ENCODE peak calls at places on chromosomes 7 and 10, in eight cellular contexts. B, W, S, O, H, M, R and X are unnamed samples.

GRCh38 chr10:19347592-19347991 is 299.0 kb downstream of the MALRD1 start:
- DNase-seq in B (no peak), W (peak), S (no peak), O (peak), H (peak), M (no peak), R (no peak), X (no peak)

GRCh38 chr7:33392143-33392542 is 262.8 kb downstream of the BBS9 start:
- DNase-seq in B (peak), W (no peak), S (no peak), O (no peak), H (no peak), M (no peak), R (no peak), X (no peak)

GRCh38 chr10:63125459-63125858 is 7.7 kb upstream of the NRBF2 start:
- DNase-seq in B (no peak), W (no peak), S (no peak), O (no peak), H (no peak), M (no peak), R (no peak), X (no peak)

GRCh38 chr7:17275749-17276671 is 22.4 kb upstream of the AHR start:
- DNase-seq in B (peak), W (peak), S (peak), O (no peak), H (no peak), M (peak), R (peak), X (no peak)

GRCh38 chr7:122686360-122686878 is 12.5 kb downstream of the RNF133 start:
- DNase-seq in B (no peak), W (no peak), S (no peak), O (no peak), H (no peak), M (no peak), R (no peak), X (no peak)

GRCh38 chr7:126774077-126774476 is 478.7 kb downstream of the GRM8 start:
- DNase-seq in B (no peak), W (no peak), S (no peak), O (no peak), H (no peak), M (no peak), R (no peak), X (no peak)

GRCh38 chr10:13913890-13914289 is 327.1 kb downstream of the PRPF18 start:
- DNase-seq in B (no peak), W (no peak), S (no peak), O (no peak), H (no peak), M (no peak), R (no peak), X (no peak)

GRCh38 chr7:51346136-51346535 is 29.5 kb upstream of the COBL start:
- DNase-seq in B (no peak), W (no peak), S (no peak), O (no peak), H (no peak), M (no peak), R (no peak), X (no peak)

GRCh38 chr10:21926949-21927348 is 76.6 kb downstream of the DNAJC1 start:
- DNase-seq in B (peak), W (peak), S (peak), O (peak), H (no peak), M (peak), R (peak), X (no peak)

GRCh38 chr10:11042375-11042774 is 24.7 kb downstream of the CELF2 start:
- DNase-seq in B (no peak), W (peak), S (no peak), O (no peak), H (no peak), M (peak), R (no peak), X (no peak)

GRCh38 chr10:65719790-65720189 is 1206.0 kb upstream of the LRRTM3 start:
- DNase-seq in B (no peak), W (no peak), S (no peak), O (no peak), H (no peak), M (no peak), R (no peak), X (no peak)

GRCh38 chr7:51067757-51068156 is 248.9 kb downstream of the COBL start:
- DNase-seq in B (peak), W (peak), S (peak), O (peak), H (peak), M (peak), R (peak), X (no peak)

GRCh38 chr7:264541-265191 is 25.3 kb upstream of the FOXL3 start:
- DNase-seq in B (no peak), W (no peak), S (no peak), O (no peak), H (no peak), M (no peak), R (no peak), X (peak)

DNA sequence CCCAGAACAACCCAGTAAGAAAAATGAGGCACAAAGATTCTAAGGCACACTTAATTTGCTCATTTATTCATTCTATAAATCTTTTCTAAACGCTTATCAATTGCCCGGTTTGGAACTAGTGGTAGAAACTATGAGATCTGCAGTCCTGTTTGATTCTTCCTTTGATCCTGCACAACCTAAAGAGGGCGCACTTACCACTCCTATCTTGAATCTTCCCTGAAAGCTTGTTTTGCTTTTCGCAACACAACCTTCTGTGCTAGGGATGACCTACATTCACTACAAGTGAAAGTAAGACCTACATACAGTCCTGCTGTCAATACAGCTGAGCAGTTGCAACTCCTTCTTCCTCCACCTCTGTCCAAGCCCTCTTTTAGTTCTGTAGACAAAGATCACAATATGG is 12.6 kb upstream of the ARL4A start:
- DNase-seq in B (no peak), W (peak), S (no peak), O (no peak), H (peak), M (no peak), R (peak), X (no peak)
- TF ChIP-seq CTCF in B (no peak), W (peak), S (peak), O (peak), H (peak), M (peak), R (peak), X (peak)

DNA sequence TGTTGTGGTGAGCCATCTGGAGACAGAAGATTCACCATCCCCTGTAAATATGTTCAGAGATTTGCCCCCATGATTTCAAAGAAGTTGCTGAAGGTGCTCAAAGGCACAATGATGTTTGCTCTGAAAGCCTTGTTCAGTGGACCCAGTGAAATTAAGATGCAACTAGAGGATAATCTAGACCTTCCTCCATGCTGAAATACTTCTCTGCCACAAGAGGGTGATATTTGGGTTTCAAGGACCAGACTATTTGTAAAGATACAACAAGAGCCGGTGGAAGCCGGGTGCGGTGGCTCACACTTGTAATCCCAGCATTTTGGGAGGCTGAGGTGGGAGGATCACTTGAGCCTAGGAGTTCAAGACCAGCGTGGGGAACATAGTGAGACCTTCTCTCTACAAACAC is 13.5 kb upstream of the MSRB2 start:
- DNase-seq in B (no peak), W (peak), S (no peak), O (no peak), H (no peak), M (no peak), R (peak), X (no peak)
- TF ChIP-seq CTCF in B (peak), W (peak), S (peak), O (peak), H (no peak), M (peak), R (peak), X (peak)

GRCh38 chr10:74238031-74238431 is 87.0 kb downstream of the ADK start:
- DNase-seq in B (no peak), W (no peak), S (no peak), O (no peak), H (no peak), M (peak), R (peak), X (no peak)

GRCh38 chr10:74231375-74231774 is 80.4 kb downstream of the ADK start:
- DNase-seq in B (peak), W (peak), S (peak), O (no peak), H (no peak), M (peak), R (peak), X (no peak)

GRCh38 chr10:74233281-74233680 is 82.3 kb downstream of the ADK start:
- DNase-seq in B (no peak), W (no peak), S (no peak), O (no peak), H (no peak), M (no peak), R (no peak), X (no peak)

DNA sequence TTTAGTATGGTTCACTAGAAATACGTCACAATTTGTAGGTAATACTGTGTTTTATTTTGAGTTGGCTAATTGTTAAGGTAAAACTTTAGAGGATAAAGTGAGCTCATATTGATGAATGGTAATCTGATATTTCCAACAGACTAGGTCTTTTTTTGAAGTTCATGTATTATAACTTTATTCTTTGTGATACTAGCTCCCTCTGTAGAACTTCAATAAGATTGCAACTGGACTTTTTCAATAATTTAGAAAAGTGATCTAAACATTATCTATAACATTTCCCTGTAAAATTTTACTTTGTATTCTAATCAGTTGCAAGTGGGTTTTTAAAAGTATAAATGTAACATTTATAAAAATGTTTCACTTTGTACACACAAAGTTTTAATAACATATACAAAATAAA is 83.5 kb downstream of the ADK start:
- DNase-seq in B (no peak), W (peak), S (no peak), O (no peak), H (no peak), M (no peak), R (peak), X (no peak)
- TF ChIP-seq CTCF in B (no peak), W (peak), S (peak), O (peak), H (peak), M (peak), R (no peak), X (peak)

GRCh38 chr10:123663522-123663921 is 2.6 kb upstream of the GPR26 start:
- DNase-seq in B (no peak), W (no peak), S (no peak), O (no peak), H (no peak), M (no peak), R (no peak), X (no peak)
- TF ChIP-seq CTCF in B (no peak), W (no peak), S (peak), O (no peak), H (no peak), M (no peak), R (no peak), X (no peak)